ENCODE peak calls at places on chromosomes 13 and 19, in eight cellular contexts. X, D, K, C, P, O, Y and T are unnamed samples.
A peak's percentile ranks its signal among the peaks of the same experiment; 100 is the strongest.

GRCh38 chr13:25018729-25019115 is 77.2 kb upstream of the PABPC3 start:
- DNase-seq in D (no peak), P (no peak), C (no peak), O (peak; percentile 50), K (no peak), X (no peak), Y (no peak), T (no peak)

GRCh38 chr13:110652231-110652730 is 36.9 kb downstream of the NAXD start:
- DNase-seq in X (no peak), C (no peak), O (no peak), P (peak; percentile 70), D (no peak), K (no peak), Y (no peak), T (no peak)

GRCh38 chr13:71240906-71241305 is 626.1 kb downstream of the DACH1 start:
- DNase-seq in X (no peak), D (no peak), Y (no peak), C (no peak), P (no peak), O (peak; percentile 12), K (no peak), T (no peak)

GRCh38 chr13:79056706-79057105 is 349.3 kb downstream of the RBM26 start:
- DNase-seq in K (no peak), X (no peak), O (peak; percentile 12), Y (no peak), P (no peak), C (no peak), D (no peak), T (no peak)

GRCh38 chr19:18225355-18225701 is 910 bp downstream of the PDE4C start:
- DNase-seq in O (no peak), P (no peak), D (no peak), Y (no peak), K (no peak), C (no peak), X (no peak), T (no peak)

GRCh38 chr13:110454227-110454859 is 107.2 kb downstream of the RAB20 start:
- DNase-seq in P (no peak), D (no peak), K (no peak), O (no peak), Y (no peak), C (no peak), X (no peak), T (no peak)

GRCh38 chr13:24931450-24932217 is 164.3 kb upstream of the PABPC3 start:
- DNase-seq in X (no peak), D (no peak), P (no peak), Y (no peak), K (no peak), C (no peak), O (peak; percentile 83), T (no peak)

GRCh38 chr13:108033800-108034707 is 181.3 kb downstream of the LIG4 start:
- DNase-seq in C (no peak), Y (no peak), D (no peak), O (no peak), K (peak; percentile 18), X (no peak), P (no peak), T (no peak)

GRCh38 chr13:48320906-48321510 is 17.5 kb downstream of the RB1 start:
- DNase-seq in C (no peak), Y (no peak), P (peak; percentile 50), X (no peak), O (no peak), D (no peak), K (no peak), T (no peak)

GRCh38 chr19:31707206-31707605 is 358.0 kb upstream of the TSHZ3 start:
- DNase-seq in C (no peak), Y (peak; percentile 44), K (no peak), P (no peak), D (no peak), X (no peak), O (no peak), T (peak; percentile 86)

GRCh38 chr19:35006342-35006998 is 6.3 kb downstream of the GRAMD1A start:
- DNase-seq in C (no peak), P (peak; percentile 27), K (peak; percentile 99), Y (no peak), D (no peak), O (no peak), X (no peak), T (no peak)

GRCh38 chr19:10112895-10113591 is 1.6 kb downstream of the P2RY11 start:
- DNase-seq in C (no peak), X (no peak), O (peak; percentile 89), K (peak; percentile 47), Y (peak; percentile 84), D (no peak), P (peak; percentile 89), T (no peak)

GRCh38 chr13:113774177-113775107 is 15.4 kb downstream of the TMEM255B start:
- DNase-seq in X (no peak), O (no peak), P (no peak), Y (no peak), K (no peak), C (no peak), D (no peak), T (no peak)

GRCh38 chr19:11767633-11768133 is 883 bp downstream of the ZNF441 start:
- DNase-seq in X (no peak), C (peak; percentile 54), D (no peak), P (peak; percentile 85), Y (no peak), K (peak; percentile 72), O (peak; percentile 19), T (no peak)

GRCh38 chr13:101258071-101258470 is 158.2 kb downstream of the NALCN start:
- DNase-seq in P (no peak), X (peak; percentile 54), D (peak; percentile 49), K (peak; percentile 9), Y (no peak), C (no peak), O (peak; percentile 22), T (no peak)

GRCh38 chr19:11324079-11324661 is 15.3 kb downstream of the RAB3D start:
- DNase-seq in P (peak; percentile 90), C (peak; percentile 66), K (peak; percentile 86), D (peak; percentile 100), O (no peak), X (no peak), Y (peak; percentile 98), T (no peak)

GRCh38 chr13:45847554-45848224 is 3.9 kb downstream of the SIAH3 start:
- DNase-seq in K (no peak), O (no peak), D (no peak), Y (no peak), C (no peak), X (no peak), P (no peak), T (no peak)

GRCh38 chr13:25733696-25734435 is 317.9 kb downstream of the SHISA2 start:
- DNase-seq in D (no peak), K (no peak), Y (no peak), X (no peak), P (no peak), C (no peak), O (no peak), T (peak; percentile 66)

GRCh38 chr13:59531571-59532091 is 632.1 kb downstream of the DIAPH3 start:
- DNase-seq in X (peak; percentile 6), D (no peak), Y (no peak), K (peak; percentile 3), O (peak; percentile 64), P (peak; percentile 82), C (peak; percentile 62), T (no peak)

GRCh38 chr19:572140-572890 is at the start of gene BSG:
- DNase-seq in Y (peak; percentile 98), D (peak; percentile 96), X (peak; percentile 94), C (peak; percentile 99), K (peak; percentile 94), O (peak; percentile 99), P (peak; percentile 100), T (peak; percentile 99)

GRCh38 chr19:32324631-32325215 is 20.7 kb upstream of the ZNF507 start:
- DNase-seq in P (no peak), D (no peak), Y (no peak), O (no peak), X (no peak), C (no peak), K (no peak), T (peak; percentile 57)

GRCh38 chr19:38647368-38647965 is at the start of gene ACTN4:
- DNase-seq in P (peak; percentile 100), C (peak; percentile 99), Y (peak; percentile 97), D (peak; percentile 88), X (peak; percentile 92), K (peak; percentile 91), O (peak; percentile 99), T (peak; percentile 99)
- H3K27ac ChIP-seq in P (peak within 1 kb of the TSS; percentile 93), C (peak within 1 kb of the TSS; percentile 99), Y (peak within 1 kb of the TSS; percentile 97), D (peak within 1 kb of the TSS; percentile 95), X (peak within 1 kb of the TSS; percentile 72), K (peak within 1 kb of the TSS; percentile 92), O (peak within 1 kb of the TSS; percentile 84), T (peak within 1 kb of the TSS; percentile 92)

DNA sequence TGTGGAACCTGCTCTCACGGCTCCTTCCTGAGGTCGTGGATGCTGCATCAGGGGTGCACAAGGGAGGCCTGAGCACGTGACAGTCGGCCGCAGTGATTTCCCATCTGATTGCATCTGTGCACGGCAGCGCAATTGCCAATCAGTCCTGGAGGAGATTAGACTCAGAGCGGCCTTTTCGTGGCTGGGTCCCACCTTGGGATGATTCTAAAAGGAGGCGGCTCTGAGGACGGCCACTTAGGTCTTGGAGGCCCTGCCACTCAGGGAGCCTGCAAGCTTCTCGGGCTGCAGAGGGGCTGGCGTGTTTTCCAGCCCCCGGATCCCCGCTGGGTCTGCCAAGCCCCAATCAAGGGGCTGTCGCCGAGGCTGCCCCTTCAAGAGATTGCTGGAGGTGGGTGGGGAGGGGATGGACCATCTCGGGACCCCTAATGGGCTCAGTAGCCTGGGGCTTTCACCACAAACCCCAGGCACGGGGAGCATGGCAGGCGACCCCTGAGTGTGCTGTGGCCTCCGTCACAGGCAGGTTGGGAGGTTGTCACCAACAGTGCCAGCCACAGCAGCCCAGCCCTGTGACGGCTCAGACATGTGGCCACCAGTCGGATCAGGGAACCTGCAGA is 51.6 kb downstream of the SOX1 start:
- DNase-seq in K (no peak), O (no peak), P (peak; percentile 64), Y (no peak), X (no peak), D (no peak), C (no peak), T (no peak)
- TF ChIP-seq POLR2AphosphoS5 in K (no peak), O (no peak), P (no peak), Y (no peak), X (no peak), D (no peak), C (no peak), T (no peak)

GRCh38 chr13:20498659-20499058 is 27.0 kb downstream of the CRYL1 start:
- DNase-seq in P (no peak), Y (no peak), O (no peak), D (no peak), C (no peak), K (no peak), X (no peak), T (no peak)
- H3K27ac ChIP-seq in P (no peak overlapping the region), Y (no peak overlapping the region), O (no peak overlapping the region), D (no peak overlapping the region), C (no peak overlapping the region), K (no peak overlapping the region), X (no peak overlapping the region), T (no peak overlapping the region)

DNA sequence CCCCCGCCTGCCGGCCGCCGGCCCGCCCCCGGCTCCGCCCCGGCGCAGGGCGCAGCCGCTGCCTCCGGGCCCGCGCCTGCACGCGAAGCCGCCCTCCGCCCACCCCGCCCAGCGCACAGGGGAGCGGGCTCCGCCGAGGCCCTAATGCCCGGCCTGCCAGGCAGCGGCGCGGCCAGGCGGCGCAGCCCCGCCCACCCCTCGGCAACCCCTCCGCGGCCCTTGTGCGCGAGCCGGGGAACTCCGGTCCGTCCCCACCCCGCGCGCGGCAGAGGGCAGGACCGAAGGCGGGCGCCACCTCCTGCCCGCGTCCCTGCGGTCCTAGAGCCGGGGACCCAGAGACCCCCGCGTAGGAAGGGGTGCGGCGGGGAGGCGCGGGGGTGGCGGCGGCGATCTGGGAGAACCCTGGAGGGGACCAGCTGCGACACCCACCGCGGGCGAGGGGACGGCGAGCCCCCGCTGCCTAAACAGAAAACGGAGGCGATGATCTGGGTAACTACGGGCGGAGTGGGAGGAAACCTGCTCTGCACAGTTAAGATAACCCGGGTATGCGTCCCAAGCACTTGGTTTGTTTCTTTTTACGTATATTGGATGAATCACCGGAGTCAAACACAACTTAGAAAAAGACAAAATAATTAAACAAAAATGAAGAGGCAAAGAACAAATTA is 351 bp upstream of the USP12 start:
- DNase-seq in O (peak; percentile 89), Y (no peak), X (peak; percentile 72), K (peak; percentile 62), P (peak; percentile 100), C (peak; percentile 87), D (peak; percentile 64), T (no peak)
- TF ChIP-seq POLR2AphosphoS5 in O (peak; percentile 47), Y (no peak), X (peak; percentile 46), K (no peak), P (peak; percentile 87), C (no peak), D (no peak), T (peak; percentile 66)